ENCODE peak calls at places on chromosomes 5 and 9, in six cellular contexts. U is pancreas, W is aorta, T is HL-60, Z is ovary, G is osteoblast. K is an unnamed sample. For H3K27me3, the result is how much of the 10 kb centered on the place peaks cover.

GRCh38 chr9:122579874-122580273 is 3.3 kb downstream of the OR1L8 start:
- DNase-seq in G (no peak), U (no peak), T (no peak), Z (no peak), W (no peak), K (no peak)

GRCh38 chr5:115369430-115370144 is 73.1 kb upstream of the CCDC112 start:
- DNase-seq in T (no peak), W (no peak), U (no peak), Z (no peak), G (no peak), K (peak)

GRCh38 chr9:81526587-81526986 is 162.8 kb downstream of the TLE1 start:
- DNase-seq in T (no peak), U (no peak), Z (no peak), W (no peak), G (peak), K (no peak)

GRCh38 chr9:93580654-93581380 is 4.4 kb downstream of the PHF2 start:
- DNase-seq in U (no peak), Z (no peak), G (no peak), T (no peak), W (peak), K (no peak)

GRCh38 chr5:142453801-142454381 is 129.1 kb upstream of the SPRY4 start:
- DNase-seq in Z (no peak), G (no peak), T (no peak), U (no peak), W (no peak), K (no peak)

GRCh38 chr5:136249678-136250266 is 56.8 kb upstream of the SMIM32 start:
- DNase-seq in G (peak), Z (no peak), W (peak), U (peak), T (peak), K (no peak)

GRCh38 chr5:95244479-95244878 is 40.4 kb downstream of the MCTP1 start:
- DNase-seq in U (no peak), T (no peak), G (no peak), W (no peak), Z (no peak), K (no peak)

GRCh38 chr5:54882841-54883240 is 102.6 kb downstream of the ESM1 start:
- DNase-seq in U (no peak), G (no peak), W (no peak), T (no peak), Z (peak), K (no peak)

GRCh38 chr9:134222018-134222573 is 57.7 kb upstream of the RNU6ATAC start:
- DNase-seq in T (no peak), U (no peak), W (peak), Z (no peak), G (peak), K (no peak)

GRCh38 chr9:111854799-111855198 is 41.8 kb upstream of the UGCG start:
- DNase-seq in G (no peak), Z (no peak), U (no peak), T (peak), W (no peak), K (no peak)

GRCh38 chr9:18978188-18978587 is 54.8 kb downstream of the SAXO1 start:
- DNase-seq in G (no peak), W (no peak), U (no peak), Z (no peak), T (no peak), K (no peak)

GRCh38 chr5:127810014-127810413 is 106.8 kb downstream of the CCDC192 start:
- DNase-seq in Z (no peak), U (no peak), G (no peak), W (no peak), T (no peak), K (no peak)

GRCh38 chr9:92294297-92294676 is 790 bp upstream of the IARS1 start:
- DNase-seq in W (no peak), Z (peak), U (peak), T (peak), G (no peak), K (no peak)

GRCh38 chr9:75101004-75101601 is 12.8 kb downstream of the OSTF1 start:
- DNase-seq in Z (peak), U (no peak), T (no peak), W (no peak), G (no peak), K (no peak)

GRCh38 chr5:17365756-17366155 is 132.3 kb upstream of the TAF11L2 start:
- DNase-seq in Z (no peak), T (no peak), W (no peak), U (no peak), G (no peak), K (no peak)

GRCh38 chr9:119026120-119026519 is 343.1 kb downstream of the BRINP1 start:
- DNase-seq in T (no peak), Z (no peak), W (peak), U (no peak), G (peak), K (peak)

GRCh38 chr9:1253098-1253979 is 203.2 kb downstream of the DMRT2 start:
- DNase-seq in T (no peak), G (no peak), W (no peak), Z (no peak), U (no peak), K (no peak)

GRCh38 chr5:86427158-86427557 is 190.6 kb upstream of the COX7C start:
- DNase-seq in T (no peak), U (no peak), G (no peak), W (no peak), Z (no peak), K (no peak)

GRCh38 chr5:103358305-103358996 is 99.9 kb downstream of the MACIR start:
- DNase-seq in T (no peak), W (no peak), G (no peak), Z (no peak), U (no peak), K (no peak)

GRCh38 chr9:115157245-115157674 is 39.3 kb upstream of the TNC start:
- DNase-seq in T (no peak), G (peak), W (peak), Z (no peak), U (no peak), K (no peak)

GRCh38 chr9:82531795-82532194 is 531.1 kb downstream of the RASEF start:
- DNase-seq in U (no peak), T (no peak), W (no peak), G (no peak), Z (no peak), K (no peak)

GRCh38 chr5:74576941-74577456 is 63.5 kb downstream of the ENC1 start:
- DNase-seq in Z (no peak), G (peak), W (no peak), U (no peak), T (no peak), K (peak)

GRCh38 chr9:22379272-22379671 is 67.4 kb upstream of the DMRTA1 start:
- DNase-seq in T (no peak), W (no peak), Z (no peak), G (no peak), U (no peak), K (no peak)

GRCh38 chr9:21002040-21002439 is 29.4 kb downstream of the HACD4 start:
- DNase-seq in G (no peak), T (no peak), U (no peak), W (no peak), Z (no peak), K (no peak)

GRCh38 chr9:95188459-95188858 is 129.1 kb downstream of the FANCC start:
- DNase-seq in U (no peak), Z (no peak), G (peak), T (no peak), W (no peak), K (no peak)

GRCh38 chr5:13359326-13359725 is 585.2 kb downstream of the DNAH5 start:
- DNase-seq in T (no peak), U (no peak), Z (no peak), W (no peak), G (no peak), K (no peak)

GRCh38 chr9:135347461-135347860 is 132.1 kb upstream of the PPP1R26 start:
- DNase-seq in W (no peak), Z (no peak), T (no peak), U (no peak), G (peak), K (no peak)
- H3K27me3 ChIP-seq in W (under half), Z (under half), T (under half), U (under half), G (under half), K (under half)

DNA sequence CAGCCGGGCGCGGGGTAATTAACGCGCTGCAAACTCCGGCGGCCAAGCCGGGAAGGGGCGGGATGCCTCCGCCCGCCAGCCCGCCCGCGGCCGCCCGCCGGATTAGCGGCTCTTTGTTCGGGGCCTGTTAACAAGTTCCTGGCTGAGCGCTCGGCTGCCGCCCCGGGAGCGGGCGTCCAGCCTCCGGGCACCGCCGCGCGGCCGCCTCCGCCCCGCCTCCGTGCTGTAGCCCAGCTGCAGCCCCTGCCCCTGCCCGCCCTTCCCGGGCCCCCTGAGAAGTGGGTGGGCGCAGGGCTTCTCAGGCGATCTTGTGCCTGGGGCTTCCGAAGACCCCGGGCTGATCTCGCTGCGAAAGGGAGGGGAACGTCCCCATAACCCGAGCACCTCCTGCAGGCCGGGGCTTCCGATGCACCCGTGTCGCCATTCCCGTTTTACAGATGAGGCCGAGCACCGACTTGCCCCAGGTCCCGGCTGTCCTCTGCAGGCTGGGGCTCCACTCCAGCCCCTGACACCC is 7.6 kb downstream of the UNC5A start:
- DNase-seq in W (no peak), U (no peak), Z (no peak), G (peak), T (peak), K (no peak)
- H3K4me3 ChIP-seq in W (peak), U (peak), Z (no peak), G (peak), T (no peak), K (peak)

GRCh38 chr9:113935677-113936380 is 59.7 kb downstream of the ZNF618 start:
- DNase-seq in G (no peak), T (no peak), U (no peak), W (no peak), Z (no peak), K (no peak)
- H3K27me3 ChIP-seq in G (under half), T (under half), U (under half), W (under half), Z (under half), K (under half)

GRCh38 chr9:87269296-87269695 is 228.4 kb upstream of the DAPK1 start:
- DNase-seq in W (no peak), U (no peak), T (no peak), G (no peak), Z (no peak), K (no peak)

GRCh38 chr9:87267251-87267679 is 230.4 kb upstream of the DAPK1 start:
- DNase-seq in G (no peak), Z (no peak), W (no peak), U (no peak), T (no peak), K (no peak)

GRCh38 chr9:87266697-87267096 is 231.0 kb upstream of the DAPK1 start:
- DNase-seq in Z (no peak), W (no peak), G (no peak), T (no peak), U (no peak), K (no peak)

GRCh38 chr9:87269777-87270176 is 227.9 kb upstream of the DAPK1 start:
- DNase-seq in Z (no peak), G (no peak), U (no peak), T (no peak), W (no peak), K (no peak)

GRCh38 chr9:87267701-87268100 is 230.0 kb upstream of the DAPK1 start:
- DNase-seq in T (no peak), G (no peak), Z (no peak), U (no peak), W (peak), K (no peak)
- H3K4me3 ChIP-seq in T (no peak), G (no peak), Z (no peak), U (no peak), W (no peak), K (no peak)

DNA sequence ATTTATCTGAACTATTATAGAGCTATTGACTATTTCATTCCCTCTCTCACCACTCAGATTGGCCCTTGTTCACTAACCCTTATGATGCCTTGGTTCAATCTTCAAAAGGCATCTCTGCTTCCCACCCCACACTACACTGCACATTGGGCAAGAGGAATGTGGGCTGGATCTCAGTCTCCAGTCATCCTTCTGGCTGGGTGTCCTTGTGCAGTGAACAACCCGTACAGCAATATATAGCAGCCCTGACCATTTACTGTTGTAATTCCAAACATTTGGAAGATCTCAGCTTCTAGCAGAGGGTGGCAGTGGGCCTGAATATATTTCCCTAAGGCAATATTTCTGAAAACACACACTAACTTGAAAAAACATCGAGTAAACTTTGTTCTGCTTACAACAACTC is 199.2 kb upstream of the GDNF start:
- DNase-seq in G (no peak), W (no peak), U (no peak), T (no peak), Z (no peak), K (no peak)
- H3K27me3 ChIP-seq in G (under half), W (under half), U (under half), T (under half), Z (under half), K (under half)

GRCh38 chr5:1293997-1294838 is 650 bp downstream of the TERT start:
- DNase-seq in W (peak), U (no peak), T (no peak), G (peak), Z (no peak), K (no peak)
- H3K4me3 ChIP-seq in W (no peak), U (no peak), T (peak), G (no peak), Z (no peak), K (peak)